ENCODE peak calls at places on chromosomes 2 and 18, in ten cellular contexts. C is AG04449, F is A673, N is AG10803, E is MM.1S, V is HCT116, J is right cardiac atrium, T is psoas muscle, G is keratinocyte, I is gastrocnemius medialis. R is an unnamed sample.

GRCh38 chr2:171968509-171968908 is 31.2 kb upstream of the METAP1D start:
- DNase-seq in C (no peak), F (no peak), N (no peak), E (no peak), V (no peak), J (no peak), T (no peak), G (no peak), I (no peak), R (no peak)

GRCh38 chr2:226911932-226912331 is 76.1 kb downstream of the RHBDD1 start:
- DNase-seq in C (peak), F (no peak), N (peak), E (no peak), V (no peak), J (no peak), T (no peak), G (no peak), I (no peak), R (no peak)

GRCh38 chr2:11473604-11474440 is 7.9 kb upstream of the E2F6 start:
- DNase-seq in C (no peak), F (no peak), N (no peak), E (no peak), V (no peak), J (no peak), T (no peak), G (no peak), I (no peak), R (no peak)

GRCh38 chr2:26561918-26562810 is 79.0 kb downstream of the CIB4 start:
- DNase-seq in C (no peak), F (no peak), N (peak), E (no peak), V (peak), J (peak), T (peak), G (no peak), I (no peak), R (no peak)

GRCh38 chr2:7887441-7887840 is 794.4 kb upstream of the ID2 start:
- DNase-seq in C (no peak), F (no peak), N (peak), E (no peak), V (no peak), J (no peak), T (no peak), G (no peak), I (no peak), R (no peak)

GRCh38 chr18:79493211-79493800 is 97.6 kb downstream of the NFATC1 start:
- DNase-seq in C (no peak), F (no peak), N (no peak), E (no peak), V (no peak), J (peak), T (peak), G (no peak), I (no peak), R (peak)

GRCh38 chr2:164657129-164657528 is 35.8 kb upstream of the GRB14 start:
- DNase-seq in C (peak), F (no peak), N (peak), E (no peak), V (no peak), J (no peak), T (no peak), G (peak), I (no peak), R (no peak)

GRCh38 chr2:96264656-96265348 is 995 bp downstream of the TMEM127 start:
- DNase-seq in C (no peak), F (peak), N (peak), E (peak), V (no peak), J (no peak), T (peak), G (no peak), I (no peak), R (no peak)

GRCh38 chr2:88950010-88950409 is 258.5 kb downstream of the RPIA start:
- DNase-seq in C (no peak), F (peak), N (no peak), E (peak), V (no peak), J (no peak), T (no peak), G (no peak), I (no peak), R (no peak)

GRCh38 chr18:31247574-31248199 is 70.3 kb upstream of the DSG1 start:
- DNase-seq in C (no peak), F (no peak), N (no peak), E (no peak), V (no peak), J (no peak), T (no peak), G (no peak), I (no peak), R (no peak)

GRCh38 chr2:238796223-238796885 is 51.5 kb upstream of the TWIST2 start:
- DNase-seq in C (no peak), F (no peak), N (no peak), E (no peak), V (no peak), J (no peak), T (no peak), G (no peak), I (no peak), R (peak)

GRCh38 chr2:174644406-174644805 is 46.8 kb upstream of the WIPF1 start:
- DNase-seq in C (no peak), F (no peak), N (no peak), E (no peak), V (no peak), J (no peak), T (no peak), G (no peak), I (no peak), R (no peak)

GRCh38 chr18:56565059-56565458 is 73.3 kb downstream of the TXNL1 start:
- DNase-seq in C (no peak), F (no peak), N (no peak), E (no peak), V (no peak), J (no peak), T (no peak), G (no peak), I (no peak), R (no peak)

GRCh38 chr2:26691881-26692813 is at the start of gene KCNK3:
- DNase-seq in C (no peak), F (peak), N (peak), E (no peak), V (no peak), J (peak), T (peak), G (no peak), I (no peak), R (no peak)

GRCh38 chr2:106296182-106296815 is 102.2 kb upstream of the UXS1 start:
- DNase-seq in C (no peak), F (peak), N (peak), E (no peak), V (no peak), J (no peak), T (no peak), G (no peak), I (no peak), R (no peak)

GRCh38 chr2:96954490-96954846 is 31.9 kb downstream of the FAM178B start:
- DNase-seq in C (no peak), F (no peak), N (no peak), E (peak), V (no peak), J (no peak), T (no peak), G (no peak), I (no peak), R (no peak)

GRCh38 chr2:178523596-178524134 is 43.4 kb downstream of the PLEKHA3 start:
- DNase-seq in C (no peak), F (no peak), N (no peak), E (no peak), V (no peak), J (no peak), T (no peak), G (no peak), I (no peak), R (no peak)

GRCh38 chr2:102657770-102658169 is 38.4 kb downstream of the SLC9A2 start:
- DNase-seq in C (no peak), F (no peak), N (no peak), E (no peak), V (no peak), J (no peak), T (no peak), G (no peak), I (no peak), R (no peak)

GRCh38 chr2:121504316-121504715 is 26.4 kb upstream of the RNU4ATAC start:
- DNase-seq in C (no peak), F (no peak), N (peak), E (no peak), V (no peak), J (no peak), T (no peak), G (no peak), I (no peak), R (no peak)

GRCh38 chr2:60453301-60453700 is 100.2 kb downstream of the BCL11A start:
- DNase-seq in C (no peak), F (no peak), N (no peak), E (no peak), V (no peak), J (no peak), T (no peak), G (no peak), I (no peak), R (no peak)

GRCh38 chr2:173402405-173402974 is 47.8 kb downstream of the CDCA7 start:
- DNase-seq in C (peak), F (peak), N (peak), E (peak), V (peak), J (peak), T (peak), G (peak), I (peak), R (peak)

GRCh38 chr2:20027260-20027677 is 14.8 kb upstream of the MATN3 start:
- DNase-seq in C (no peak), F (no peak), N (peak), E (no peak), V (no peak), J (no peak), T (no peak), G (no peak), I (no peak), R (no peak)

GRCh38 chr2:42054657-42055430 is 7.0 kb downstream of the PKDCC start:
- DNase-seq in C (no peak), F (no peak), N (no peak), E (no peak), V (peak), J (peak), T (no peak), G (no peak), I (no peak), R (no peak)

GRCh38 chr2:42053791-42054656 is 6.2 kb downstream of the PKDCC start:
- DNase-seq in C (no peak), F (no peak), N (no peak), E (no peak), V (no peak), J (peak), T (peak), G (no peak), I (peak), R (no peak)

GRCh38 chr2:42053482-42053790 is 5.6 kb downstream of the PKDCC start:
- DNase-seq in C (no peak), F (no peak), N (no peak), E (no peak), V (no peak), J (no peak), T (no peak), G (no peak), I (no peak), R (no peak)

GRCh38 chr2:42051168-42052125 is 3.6 kb downstream of the PKDCC start:
- DNase-seq in C (no peak), F (no peak), N (no peak), E (no peak), V (no peak), J (peak), T (no peak), G (no peak), I (no peak), R (no peak)

DNA sequence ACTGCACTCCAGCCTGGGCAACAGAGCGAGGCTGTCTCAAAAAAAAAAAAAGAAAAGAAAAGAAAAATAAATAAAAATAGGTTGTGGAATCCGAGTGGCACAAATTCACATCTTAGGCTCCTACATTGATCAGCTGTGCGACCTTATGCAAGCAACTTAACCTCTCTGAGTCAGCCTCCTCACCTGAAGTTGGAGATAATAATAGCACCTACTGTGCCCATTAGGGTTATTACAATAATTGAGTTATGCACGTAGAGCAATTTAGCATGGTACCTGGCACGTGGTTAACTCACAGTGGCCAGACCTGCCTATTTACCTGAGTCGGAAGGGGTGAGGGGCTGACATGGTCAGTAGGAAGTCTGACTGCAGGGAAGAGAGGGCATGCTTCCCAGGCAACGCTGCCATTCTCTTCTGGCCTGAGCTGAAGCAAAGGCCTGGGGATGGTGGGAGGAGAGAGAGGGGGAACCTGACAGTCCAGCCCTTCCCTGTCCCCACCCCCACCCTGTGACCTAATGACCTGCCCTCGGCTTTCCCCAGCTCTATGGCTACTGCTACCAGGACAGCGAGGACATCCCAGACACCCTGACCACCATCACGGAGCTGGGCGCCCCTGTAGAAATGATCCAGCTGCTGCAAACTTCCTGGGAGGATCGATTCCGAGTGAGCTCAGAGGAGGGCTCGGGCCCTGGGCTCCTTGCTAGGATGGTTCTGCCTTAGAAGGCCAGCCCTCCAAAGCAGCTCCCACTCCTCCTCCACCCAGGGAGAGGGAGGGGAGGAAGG is 5.1 kb downstream of the PKDCC start:
- DNase-seq in C (no peak), F (no peak), N (no peak), E (no peak), V (no peak), J (peak), T (no peak), G (no peak), I (no peak), R (no peak)
- H3K4me3 ChIP-seq in C (no peak), F (no peak), N (no peak), E (no peak), V (no peak), J (peak), T (peak), G (no peak), I (peak), R (no peak)

GRCh38 chr2:176123483-176123843 is 944 bp downstream of the HOXD9 start:
- DNase-seq in C (no peak), F (no peak), N (no peak), E (no peak), V (no peak), J (no peak), T (no peak), G (no peak), I (no peak), R (no peak)

GRCh38 chr2:176123847-176124273 is 1.3 kb downstream of the HOXD9 start:
- DNase-seq in C (no peak), F (peak), N (no peak), E (no peak), V (no peak), J (no peak), T (no peak), G (no peak), I (no peak), R (peak)

GRCh38 chr2:176122266-176122632 is 270 bp upstream of the HOXD9 start:
- DNase-seq in C (no peak), F (no peak), N (no peak), E (no peak), V (no peak), J (no peak), T (no peak), G (no peak), I (no peak), R (no peak)

GRCh38 chr2:176121377-176122111 is 975 bp upstream of the HOXD9 start:
- DNase-seq in C (no peak), F (peak), N (no peak), E (no peak), V (no peak), J (no peak), T (no peak), G (no peak), I (no peak), R (peak)

GRCh38 chr2:176122633-176123482 is at the start of gene HOXD9:
- DNase-seq in C (no peak), F (peak), N (peak), E (no peak), V (no peak), J (no peak), T (peak), G (no peak), I (peak), R (peak)
- H3K4me3 ChIP-seq in C (peak), F (peak), N (peak), E (no peak), V (no peak), J (peak), T (peak), G (no peak), I (peak), R (peak)

GRCh38 chr2:21030983-21031968 is 12.6 kb downstream of the APOB start:
- DNase-seq in C (no peak), F (no peak), N (no peak), E (no peak), V (no peak), J (no peak), T (no peak), G (no peak), I (no peak), R (no peak)
- H3K4me3 ChIP-seq in C (no peak), F (no peak), N (no peak), E (no peak), V (no peak), J (no peak), T (no peak), G (no peak), I (no peak), R (no peak)

DNA sequence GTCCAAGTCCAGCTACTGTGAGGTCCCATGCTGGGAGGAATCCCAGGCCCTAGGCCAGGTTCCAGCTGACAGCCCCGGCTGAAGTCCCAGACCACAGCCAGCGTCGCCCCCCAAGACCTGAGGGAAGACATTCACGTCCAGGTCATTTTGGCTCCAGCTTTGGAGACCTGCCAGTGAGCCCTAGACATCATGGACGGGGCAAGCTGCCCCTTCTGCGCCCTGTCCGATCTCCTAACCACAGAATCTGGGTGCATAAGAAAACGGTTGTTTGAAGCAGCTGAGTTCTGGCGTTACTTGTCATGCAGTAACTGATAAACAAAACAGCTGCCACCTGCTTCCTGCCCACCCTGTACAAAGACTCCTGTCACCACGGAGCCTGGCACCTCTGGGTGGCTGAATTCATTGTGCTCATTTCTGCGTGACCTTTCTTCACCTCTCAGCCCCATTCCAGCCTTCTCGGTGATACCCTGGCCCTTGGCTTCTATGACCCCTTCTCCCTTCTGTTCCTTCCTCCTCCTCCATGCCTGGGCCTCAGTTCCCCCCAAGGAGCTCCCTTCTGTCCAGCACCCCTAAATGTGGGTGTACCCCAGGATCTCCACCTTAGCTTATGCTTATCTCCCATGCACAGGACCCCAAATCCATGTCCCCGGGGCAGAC is 72.6 kb upstream of the SMAD7 start:
- DNase-seq in C (no peak), F (no peak), N (no peak), E (no peak), V (no peak), J (peak), T (peak), G (no peak), I (no peak), R (peak)
- H3K4me3 ChIP-seq in C (no peak), F (no peak), N (no peak), E (no peak), V (no peak), J (no peak), T (no peak), G (no peak), I (no peak), R (no peak)

DNA sequence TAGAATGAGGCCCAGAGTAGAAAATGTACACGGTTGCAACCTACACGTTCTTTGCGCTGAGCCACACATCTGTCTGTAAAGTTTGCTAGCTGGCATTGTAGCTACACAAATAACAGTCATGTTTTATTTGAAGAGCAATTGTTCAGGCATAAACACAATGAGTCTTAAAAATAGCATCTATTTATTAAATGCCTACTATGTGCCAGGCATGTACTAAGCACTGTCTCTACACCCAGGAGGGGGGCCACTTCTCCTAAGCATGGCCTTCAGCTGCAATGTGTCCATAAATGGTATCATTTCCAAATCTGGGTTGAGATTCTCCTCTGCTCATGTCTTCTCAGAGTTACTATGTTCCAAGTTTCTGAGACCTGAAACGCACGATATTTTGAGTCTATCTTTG is 156.1 kb upstream of the LMAN1 start:
- DNase-seq in C (no peak), F (no peak), N (no peak), E (no peak), V (no peak), J (no peak), T (no peak), G (no peak), I (no peak), R (peak)
- H3K4me3 ChIP-seq in C (no peak), F (no peak), N (no peak), E (no peak), V (no peak), J (no peak), T (no peak), G (no peak), I (no peak), R (no peak)

GRCh38 chr2:210762604-210763588 is 206.5 kb downstream of the CPS1 start:
- DNase-seq in C (no peak), F (no peak), N (no peak), E (no peak), V (no peak), J (no peak), T (no peak), G (no peak), I (no peak), R (no peak)
- H3K4me3 ChIP-seq in C (no peak), F (no peak), N (no peak), E (no peak), V (no peak), J (no peak), T (no peak), G (no peak), I (no peak), R (no peak)

GRCh38 chr18:55317322-55317721 is 270.7 kb downstream of the TCF4 start:
- DNase-seq in C (no peak), F (no peak), N (no peak), E (no peak), V (no peak), J (no peak), T (no peak), G (no peak), I (no peak), R (no peak)
- H3K4me3 ChIP-seq in C (no peak), F (peak), N (no peak), E (peak), V (no peak), J (peak), T (peak), G (no peak), I (peak), R (no peak)